ENCODE peak calls at places on chromosomes 7 and 10, in seven cellular contexts. C, P, D, Z, A, M and L are unnamed samples.

GRCh38 chr10:123997486-123998196 is 95.8 kb downstream of the CHST15 start:
- DNase-seq in C (peak; percentile 77), P (peak; percentile 59), D (peak; percentile 50), Z (no peak), A (peak; percentile 87), M (no peak), L (no peak)

GRCh38 chr7:66110861-66111260 is 3.8 kb upstream of the CRCP start:
- DNase-seq in C (no peak), P (no peak), D (no peak), Z (no peak), A (peak; percentile 95), M (peak; percentile 94), L (no peak)

GRCh38 chr10:33822774-33823173 is 488.3 kb upstream of the NRP1 start:
- DNase-seq in C (no peak), P (no peak), D (no peak), Z (no peak), A (no peak), M (no peak), L (no peak)

GRCh38 chr10:97319671-97320479 is 804 bp downstream of the FRAT1 start:
- DNase-seq in C (no peak), P (peak; percentile 87), D (peak; percentile 5), Z (peak; percentile 61), A (no peak), M (no peak), L (peak; percentile 61)

GRCh38 chr10:124150807-124151417 is 57.5 kb upstream of the CHST15 start:
- DNase-seq in C (no peak), P (no peak), D (no peak), Z (no peak), A (no peak), M (no peak), L (no peak)

GRCh38 chr7:157616426-157616825 is 279.6 kb downstream of the DNAJB6 start:
- DNase-seq in C (no peak), P (no peak), D (no peak), Z (peak; percentile 15), A (no peak), M (no peak), L (no peak)

GRCh38 chr10:116431598-116431997 is 4.0 kb downstream of the PNLIPRP3 start:
- DNase-seq in C (no peak), P (no peak), D (no peak), Z (no peak), A (no peak), M (no peak), L (no peak)

GRCh38 chr7:142036384-142036783 is 40.7 kb downstream of the MGAM start:
- DNase-seq in C (no peak), P (no peak), D (no peak), Z (no peak), A (no peak), M (no peak), L (no peak)

GRCh38 chr7:48875300-48875916 is 48.9 kb upstream of the CDC14C start:
- DNase-seq in C (no peak), P (peak; percentile 60), D (peak; percentile 44), Z (peak; percentile 50), A (no peak), M (no peak), L (peak; percentile 45)

GRCh38 chr7:142956951-142957623 is 5.1 kb downstream of the KEL start:
- DNase-seq in C (no peak), P (no peak), D (no peak), Z (no peak), A (no peak), M (peak; percentile 10), L (no peak)

GRCh38 chr10:57094965-57095364 is 733.9 kb upstream of the ZWINT start:
- DNase-seq in C (no peak), P (no peak), D (no peak), Z (no peak), A (no peak), M (no peak), L (peak; percentile 8)

GRCh38 chr7:138316421-138317043 is 143.5 kb upstream of the TRIM24 start:
- DNase-seq in C (no peak), P (no peak), D (no peak), Z (no peak), A (no peak), M (no peak), L (no peak)

DNA sequence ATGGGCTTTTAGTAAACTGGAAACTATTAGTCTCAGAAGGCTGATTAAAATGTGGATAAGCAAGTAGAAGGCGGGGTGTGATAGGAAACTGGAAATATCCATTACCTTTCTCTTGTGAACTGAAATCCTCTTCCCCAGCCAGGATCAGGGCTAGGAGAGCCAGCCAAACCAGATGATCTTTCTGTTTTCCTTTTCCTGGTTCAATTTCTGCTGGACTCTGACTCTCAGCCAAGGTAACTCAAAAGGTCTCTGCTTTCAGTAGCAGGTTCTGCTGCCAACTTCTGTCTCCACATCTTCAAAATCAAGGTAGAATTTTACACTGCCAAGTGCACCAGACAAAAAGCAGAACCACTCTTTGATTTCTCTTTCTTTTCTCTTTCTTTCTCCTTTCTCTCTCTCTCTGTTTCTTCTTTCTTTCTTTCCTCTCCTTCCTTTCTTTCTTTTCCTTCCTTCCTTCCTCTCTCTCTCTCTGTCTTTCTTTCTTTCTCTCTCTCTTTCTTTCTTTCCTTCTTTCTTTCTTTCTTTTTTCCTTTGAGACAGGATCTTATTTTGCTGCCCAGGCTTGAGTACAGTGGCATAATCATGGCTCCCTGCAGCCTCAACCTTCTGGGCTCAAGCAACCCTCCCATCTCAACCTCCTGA is 30.8 kb downstream of the OTUD1 start:
- DNase-seq in C (no peak), P (no peak), D (no peak), Z (peak; percentile 47), A (no peak), M (no peak), L (peak; percentile 22)
- H3K4me3 ChIP-seq in C (no peak overlapping the region), P (no peak overlapping the region), D (no peak overlapping the region), Z (no peak overlapping the region), A (no peak overlapping the region), M (no peak overlapping the region), L (no peak overlapping the region)

DNA sequence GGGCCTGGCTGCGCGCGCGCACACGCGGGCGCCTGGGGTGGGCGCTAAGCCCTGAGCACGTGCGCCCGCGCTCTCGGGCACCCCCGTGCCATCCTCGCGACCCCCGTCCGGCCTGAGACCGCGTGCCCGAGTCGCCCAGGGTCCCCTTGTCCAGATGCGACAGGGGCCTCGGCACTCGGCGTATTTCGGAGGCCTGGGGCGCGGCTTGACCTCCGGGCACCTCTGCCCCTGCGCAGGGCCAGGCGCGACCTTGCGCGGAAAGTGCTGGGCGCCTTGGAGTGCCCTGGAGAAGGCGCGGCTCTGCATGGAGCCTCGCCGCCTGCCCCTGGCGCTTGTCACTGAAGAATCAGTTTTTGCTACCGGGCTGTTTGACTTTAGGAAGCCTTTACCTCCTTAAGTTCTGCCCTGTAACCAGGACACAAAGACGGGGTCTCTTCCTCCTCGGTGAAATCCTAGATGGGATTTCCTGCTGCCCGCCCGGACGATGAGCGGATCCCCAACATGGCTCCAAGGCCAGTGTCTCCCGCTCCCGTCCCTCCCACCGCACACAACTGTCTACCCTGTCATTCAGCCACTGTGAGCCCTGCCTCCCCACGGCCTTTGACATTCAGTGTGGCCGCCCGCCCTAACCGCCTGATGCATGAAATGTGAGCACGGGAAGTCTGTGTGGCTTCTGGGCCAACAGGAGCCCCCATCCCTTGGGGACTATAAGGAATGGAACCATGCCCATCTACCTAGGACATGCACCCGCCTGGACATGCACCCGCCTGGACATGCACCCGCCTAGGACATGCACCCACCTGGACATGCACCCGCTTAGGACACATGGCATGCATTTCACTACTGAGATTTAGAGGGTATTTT is 1.1 kb upstream of the STK32C start:
- DNase-seq in C (peak; percentile 79), P (no peak), D (no peak), Z (no peak), A (no peak), M (no peak), L (no peak)
- TF ChIP-seq POLR2A in C (no peak), P (no peak), D (no peak), Z (no peak), A (no peak), M (no peak), L (no peak)

GRCh38 chr7:103343758-103344452 is 662 bp downstream of the DNAJC2 start:
- DNase-seq in C (no peak), P (peak; percentile 56), D (peak; percentile 9), Z (no peak), A (peak; percentile 34), M (no peak), L (peak; percentile 38)

GRCh38 chr7:103348452-103348851 is 1.0 kb downstream of the PSMC2 start:
- DNase-seq in C (no peak), P (no peak), D (no peak), Z (no peak), A (no peak), M (no peak), L (no peak)

GRCh38 chr7:103348959-103349358 is 1.5 kb downstream of the PSMC2 start:
- DNase-seq in C (no peak), P (no peak), D (no peak), Z (no peak), A (no peak), M (no peak), L (no peak)

GRCh38 chr7:103344453-103345149 is at the start of gene DNAJC2:
- DNase-seq in C (peak; percentile 90), P (peak; percentile 89), D (peak; percentile 83), Z (peak; percentile 87), A (peak; percentile 94), M (peak; percentile 90), L (peak; percentile 92)

DNA sequence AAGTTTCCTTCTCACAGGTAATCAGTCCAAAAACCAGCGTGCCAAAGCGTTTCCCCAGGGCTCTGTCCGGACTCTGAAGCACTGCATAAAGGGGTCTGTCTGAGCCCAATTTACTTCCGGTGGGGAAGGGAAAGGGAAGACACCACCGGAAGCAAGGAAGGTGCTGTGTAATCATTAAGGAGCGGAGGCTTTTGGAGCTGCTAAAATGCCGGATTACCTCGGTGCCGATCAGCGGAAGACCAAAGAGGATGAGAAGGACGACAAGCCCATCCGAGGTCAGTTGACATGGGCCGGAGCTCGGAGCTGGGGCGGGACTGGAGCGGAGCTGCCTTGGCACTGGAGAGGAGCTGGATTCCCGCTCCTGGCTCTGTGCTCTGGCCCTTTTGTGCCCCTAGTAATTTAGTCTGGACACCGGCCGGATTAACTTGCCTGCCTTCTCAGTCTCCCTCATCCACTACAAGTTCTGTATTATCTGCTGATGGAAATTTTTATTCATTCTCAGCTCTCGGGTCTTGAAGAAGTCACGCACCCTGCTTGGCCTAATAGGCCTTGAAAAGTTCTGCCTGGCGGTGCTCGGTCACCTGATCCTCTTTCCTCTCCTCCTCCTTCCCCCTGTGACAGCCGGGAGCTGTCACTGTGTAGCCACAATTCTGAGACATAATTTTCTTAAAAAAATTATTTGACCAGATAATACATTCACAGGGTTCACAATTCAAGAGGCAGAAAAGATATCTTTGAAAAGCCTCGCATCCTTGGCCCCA is at the start of gene PSMC2:
- DNase-seq in C (no peak), P (peak; percentile 66), D (peak; percentile 86), Z (peak; percentile 83), A (peak; percentile 94), M (peak; percentile 94), L (peak; percentile 82)
- H3K27ac ChIP-seq in C (peak within 1 kb of the TSS; percentile 96), P (peak within 1 kb of the TSS; percentile 87), D (peak within 1 kb of the TSS; percentile 79), Z (peak within 1 kb of the TSS; percentile 34), A (peak within 1 kb of the TSS; percentile 74), M (peak within 1 kb of the TSS; percentile 68), L (peak within 1 kb of the TSS; percentile 85)

GRCh38 chr7:100016209-100016901 is 959 bp downstream of the ZKSCAN1 start:
- DNase-seq in C (peak; percentile 49), P (no peak), D (no peak), Z (no peak), A (no peak), M (no peak), L (no peak)

GRCh38 chr7:100019908-100020307 is 4.5 kb downstream of the ZKSCAN1 start:
- DNase-seq in C (no peak), P (no peak), D (no peak), Z (peak; percentile 3), A (no peak), M (no peak), L (no peak)

GRCh38 chr7:100015232-100016208 is at the start of gene ZKSCAN1:
- DNase-seq in C (peak; percentile 94), P (peak; percentile 92), D (peak; percentile 76), Z (peak; percentile 88), A (peak; percentile 94), M (peak; percentile 88), L (peak; percentile 89)

GRCh38 chr7:100017300-100017699 is 1.9 kb downstream of the ZKSCAN1 start:
- DNase-seq in C (peak; percentile 65), P (peak; percentile 82), D (no peak), Z (peak; percentile 10), A (no peak), M (no peak), L (peak; percentile 78)

GRCh38 chr7:100017875-100018274 is 2.5 kb downstream of the ZKSCAN1 start:
- DNase-seq in C (no peak), P (no peak), D (no peak), Z (no peak), A (no peak), M (no peak), L (no peak)
- H3K4me3 ChIP-seq in C (no peak overlapping the region), P (no peak overlapping the region), D (no peak overlapping the region), Z (no peak overlapping the region), A (no peak overlapping the region), M (no peak overlapping the region), L (no peak overlapping the region)